ENCODE peak calls at places on chromosomes 7 and 10, in ten cellular contexts. T is neuronal stem cell, D is heart right ventricle, M is astrocyte, G is cardiac muscle cell, Y is testis, E is left lung, H is GM23248, K is fibroblast of lung, L is thyroid gland. O is an unnamed sample.
A peak's percentile ranks its signal among the peaks of the same experiment; 100 is the strongest.

GRCh38 chr7:29556405-29557195 is 7.0 kb upstream of the PRR15 start:
- DNase-seq in G (no peak), H (no peak), E (no peak), M (no peak), K (no peak), T (no peak), L (no peak), Y (no peak), D (no peak), O (no peak)

GRCh38 chr10:24428410-24428782 is 219.5 kb downstream of the KIAA1217 start:
- DNase-seq in H (peak; percentile 88), K (peak; percentile 55), L (no peak), E (no peak), D (no peak), M (peak; percentile 78), G (peak; percentile 48), Y (no peak), T (no peak), O (no peak)

GRCh38 chr7:103569621-103570305 is 123.8 kb upstream of the SLC26A5 start:
- DNase-seq in Y (no peak), H (no peak), T (no peak), L (no peak), E (no peak), D (no peak), G (no peak), M (no peak), K (no peak), O (no peak)

GRCh38 chr7:105210721-105211205 is 178.0 kb downstream of the SRPK2 start:
- DNase-seq in H (no peak), T (peak; percentile 9), E (no peak), D (peak; percentile 29), K (no peak), L (peak; percentile 83), Y (peak; percentile 62), M (peak; percentile 35), G (peak; percentile 58), O (peak; percentile 75)

GRCh38 chr10:86508217-86508616 is 13.4 kb downstream of the WAPL start:
- DNase-seq in D (no peak), E (no peak), L (no peak), G (no peak), Y (no peak), M (no peak), K (no peak), T (no peak), H (no peak), O (no peak)

GRCh38 chr10:79608505-79609375 is 2.0 kb upstream of the SFTPA1 start:
- DNase-seq in D (peak; percentile 38), L (peak; percentile 44), Y (peak; percentile 30), T (peak; percentile 3), G (peak; percentile 38), M (peak; percentile 0), H (peak; percentile 31), E (no peak), K (peak; percentile 16), O (peak; percentile 61)

GRCh38 chr10:34633346-34633745 is 181.8 kb downstream of the PARD3 start:
- DNase-seq in D (no peak), T (no peak), M (no peak), Y (no peak), K (no peak), L (no peak), E (no peak), G (no peak), H (no peak), O (no peak)

GRCh38 chr10:43922335-43923280 is 273.9 kb upstream of the ZNF32 start:
- DNase-seq in H (no peak), K (no peak), E (no peak), Y (no peak), M (no peak), G (no peak), T (no peak), L (no peak), D (no peak), O (no peak)

GRCh38 chr10:110113670-110114337 is 93.6 kb upstream of the MXI1 start:
- DNase-seq in D (no peak), Y (no peak), H (no peak), T (no peak), E (no peak), K (no peak), G (no peak), L (no peak), M (no peak), O (no peak)

GRCh38 chr10:1166101-1166827 is 110.1 kb downstream of the WDR37 start:
- DNase-seq in L (no peak), M (no peak), H (no peak), K (no peak), G (no peak), Y (no peak), T (no peak), D (no peak), E (no peak), O (no peak)

GRCh38 chr7:137681657-137682562 is 164.9 kb downstream of the DGKI start:
- DNase-seq in H (peak; percentile 93), D (no peak), M (peak; percentile 94), Y (no peak), K (peak; percentile 88), L (no peak), E (no peak), T (no peak), G (peak; percentile 82), O (no peak)

GRCh38 chr7:108103566-108104298 is 26.4 kb downstream of the LAMB4 start:
- DNase-seq in M (no peak), E (no peak), Y (no peak), K (peak; percentile 46), G (peak; percentile 77), H (peak; percentile 53), D (no peak), T (no peak), L (no peak), O (no peak)

GRCh38 chr7:116195451-116195850 is 14.9 kb upstream of the TES start:
- DNase-seq in H (peak; percentile 73), E (no peak), G (no peak), T (no peak), Y (no peak), D (no peak), M (peak; percentile 59), L (no peak), K (no peak), O (no peak)

DNA sequence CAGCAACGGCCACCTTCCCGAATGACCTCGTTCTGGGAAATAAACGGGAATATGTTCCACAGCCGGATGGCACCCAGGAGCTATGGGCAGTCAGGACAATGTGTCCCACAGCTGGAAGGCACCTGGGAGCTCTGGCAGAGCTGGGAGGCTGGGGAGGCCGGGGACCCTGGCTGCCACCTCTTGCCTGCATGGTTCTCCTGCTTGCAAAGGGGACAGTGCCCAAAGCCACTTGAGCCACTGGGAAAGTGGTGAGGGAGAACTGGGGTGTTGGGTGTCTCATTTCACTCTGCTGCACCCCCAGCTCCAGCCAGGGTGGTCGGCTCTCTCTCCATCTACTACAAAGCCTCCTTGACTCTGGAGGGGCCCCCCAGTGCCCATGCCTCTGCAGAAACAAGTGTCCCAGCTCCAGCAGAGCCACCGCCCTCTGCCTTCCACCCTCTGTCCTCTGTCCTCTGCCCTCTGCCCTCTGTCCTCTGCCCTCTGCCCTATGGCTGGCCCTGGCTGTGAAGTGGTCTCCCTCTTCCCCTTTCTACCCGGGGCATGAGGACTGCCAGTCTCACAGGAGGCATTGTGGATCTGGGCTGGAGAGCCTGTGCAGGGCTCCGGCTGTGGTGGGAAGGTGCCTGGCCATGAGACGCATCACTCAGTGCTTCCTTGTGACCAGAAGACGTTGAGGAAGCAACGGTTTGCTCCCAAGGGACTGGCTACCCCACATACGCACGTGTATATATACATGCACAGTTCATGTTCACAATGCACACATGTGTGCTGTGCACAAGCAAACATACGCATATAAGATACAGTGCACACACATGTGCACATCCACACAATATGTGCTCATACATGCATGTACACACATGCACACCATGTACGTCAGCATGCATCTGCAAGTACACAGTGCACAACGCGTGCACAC is 21.5 kb upstream of the INPP5A start:
- DNase-seq in G (no peak), H (no peak), Y (no peak), K (no peak), T (no peak), E (peak; percentile 30), M (no peak), L (no peak), D (no peak), O (no peak)
- H3K4me3 ChIP-seq in G (peak overlapping the region; percentile 24), H (no peak overlapping the region), Y (no peak overlapping the region), K (no peak overlapping the region), T (no peak overlapping the region), E (no peak overlapping the region), M (no peak overlapping the region), L (no peak overlapping the region), D (no peak overlapping the region), O (no peak overlapping the region)

DNA sequence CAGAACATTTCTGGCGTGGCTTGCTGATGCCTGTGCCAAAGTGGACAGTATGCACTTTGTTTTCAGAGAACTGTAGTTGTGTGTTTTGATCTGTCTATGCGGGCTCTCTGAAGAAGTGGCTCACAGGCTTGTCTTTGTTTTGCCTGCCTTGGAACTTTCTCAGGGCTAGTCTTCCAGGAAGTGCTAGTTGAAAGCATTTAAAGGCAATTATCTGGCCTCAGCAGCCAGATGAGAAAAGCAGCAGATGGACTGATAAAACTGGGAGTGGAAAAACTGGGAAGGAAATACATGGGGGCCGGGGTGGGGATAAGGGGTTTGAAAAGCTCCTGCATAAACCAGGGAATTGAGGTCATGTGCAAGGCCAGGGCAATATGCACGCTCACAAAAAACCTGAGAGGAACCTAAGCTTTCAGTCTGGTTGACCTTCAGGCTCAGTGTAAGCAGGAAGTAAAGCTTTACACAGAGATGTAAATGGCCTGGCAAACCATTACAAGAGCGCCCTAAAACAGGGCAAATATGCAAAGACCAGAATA is 94.5 kb downstream of the ZNF33B start:
- DNase-seq in L (no peak), D (no peak), K (no peak), Y (peak; percentile 71), E (no peak), H (no peak), M (no peak), T (no peak), G (no peak), O (no peak)
- H3K9me3 ChIP-seq in L (no peaks in the 10 kb centered on the region), D (peaks cover 68% of the 10 kb centered on the region), K (no peaks in the 10 kb centered on the region), Y (no peaks in the 10 kb centered on the region), E (no peaks in the 10 kb centered on the region), H (peaks cover 2% of the 10 kb centered on the region), M (peaks cover 6% of the 10 kb centered on the region), T (peaks cover 20% of the 10 kb centered on the region), G (no peaks in the 10 kb centered on the region), O (no peaks in the 10 kb centered on the region)

DNA sequence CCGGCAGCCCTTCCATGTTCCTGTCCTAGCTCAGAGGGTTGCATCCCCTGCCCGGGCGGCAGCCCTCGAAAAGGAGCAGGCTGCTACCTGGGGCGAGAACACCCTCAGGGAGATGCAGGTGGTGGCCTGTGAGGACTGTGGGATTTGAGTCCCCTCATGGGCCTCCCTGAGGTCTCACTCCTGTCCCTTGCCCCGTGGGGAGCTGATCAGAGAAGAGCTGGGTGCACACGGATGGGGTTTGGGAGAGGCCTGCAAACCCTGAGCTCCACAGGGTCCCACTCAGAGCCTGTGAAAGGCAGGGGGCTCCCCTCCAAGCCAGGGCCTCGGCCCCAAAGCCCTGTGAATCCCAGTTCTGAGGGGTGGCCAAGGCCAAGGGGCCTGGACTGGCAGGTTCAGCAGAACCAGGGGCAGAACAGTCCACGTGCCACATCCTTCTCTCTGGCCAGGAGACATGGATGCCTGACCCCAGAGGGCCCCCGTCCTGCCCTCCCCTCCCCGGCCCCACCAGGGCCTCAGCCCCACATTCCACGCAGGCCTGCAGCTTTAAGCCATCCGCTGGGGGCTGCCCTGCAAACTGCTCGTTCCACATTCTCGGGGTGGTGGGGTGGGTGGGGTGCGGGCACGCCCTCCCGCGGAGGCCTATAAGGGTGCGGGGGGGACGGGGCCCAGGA is at the start of gene CYP2W1:
- DNase-seq in M (no peak), T (no peak), H (no peak), G (no peak), E (no peak), L (no peak), Y (no peak), D (no peak), K (no peak), O (peak; percentile 46)
- H3K4me1 ChIP-seq in M (no peaks in the 10 kb centered on the region), T (no peaks in the 10 kb centered on the region), H (no peaks in the 10 kb centered on the region), G (peaks cover 6% of the 10 kb centered on the region), E (no peaks in the 10 kb centered on the region), L (no peaks in the 10 kb centered on the region), Y (peaks cover 26% of the 10 kb centered on the region), D (no peaks in the 10 kb centered on the region), K (peaks cover 3% of the 10 kb centered on the region), O (no peaks in the 10 kb centered on the region)

GRCh38 chr10:80894797-80895467 is 357.2 kb downstream of the SH2D4B start:
- DNase-seq in D (no peak), T (no peak), E (no peak), G (no peak), H (no peak), Y (no peak), M (no peak), K (no peak), L (no peak), O (peak; percentile 37)
- H3K4me3 ChIP-seq in D (no peak overlapping the region), T (no peak overlapping the region), E (no peak overlapping the region), G (no peak overlapping the region), H (no peak overlapping the region), Y (no peak overlapping the region), M (no peak overlapping the region), K (no peak overlapping the region), L (no peak overlapping the region), O (no peak overlapping the region)